ENCODE peak calls at places on chromosome 16, in six cellular contexts. Q, E, Y, T, S and N are unnamed samples.
A peak's percentile ranks its signal among the peaks of the same experiment; 100 is the strongest.

GRCh38 chr16:23509441-23509754 is 896 bp downstream of the GGA2 start:
- DNase-seq in E (no peak), T (no peak), Y (no peak), Q (no peak), S (no peak), N (no peak)

GRCh38 chr16:57493767-57494166 is 7.5 kb upstream of the DOK4 start:
- DNase-seq in T (no peak), S (no peak), Y (no peak), E (no peak), Q (no peak), N (no peak)

GRCh38 chr16:85170066-85171003 is 58.1 kb upstream of the CIBAR2 start:
- DNase-seq in T (no peak), S (no peak), E (no peak), Y (no peak), Q (no peak), N (no peak)

GRCh38 chr16:69773255-69773947 is 11.3 kb downstream of the WWP2 start:
- DNase-seq in Y (no peak), S (no peak), Q (no peak), E (no peak), T (no peak), N (no peak)

GRCh38 chr16:30953511-30954124 is 3.9 kb upstream of the SETD1A start:
- DNase-seq in S (peak; percentile 86), T (peak; percentile 57), E (peak; percentile 81), Q (peak; percentile 71), Y (peak; percentile 88), N (no peak)

GRCh38 chr16:88376835-88377726 is 5.7 kb upstream of the ZNF469 start:
- DNase-seq in Q (no peak), S (peak; percentile 38), Y (no peak), E (no peak), T (no peak), N (no peak)

GRCh38 chr16:23847938-23848337 is 12.2 kb downstream of the PRKCB start:
- DNase-seq in Y (no peak), S (no peak), E (no peak), Q (no peak), T (peak; percentile 48), N (no peak)

GRCh38 chr16:52368899-52369298 is 178.0 kb downstream of the TOX3 start:
- DNase-seq in E (no peak), Y (no peak), S (no peak), Q (no peak), T (no peak), N (no peak)

GRCh38 chr16:66224186-66224585 is 142.3 kb upstream of the CDH5 start:
- DNase-seq in Q (no peak), S (no peak), Y (no peak), T (no peak), E (no peak), N (no peak)

GRCh38 chr16:66220766-66221165 is 145.7 kb upstream of the CDH5 start:
- DNase-seq in T (no peak), S (no peak), E (no peak), Q (no peak), Y (no peak), N (no peak)

GRCh38 chr16:66224636-66225035 is 141.9 kb upstream of the CDH5 start:
- DNase-seq in T (no peak), E (no peak), Q (no peak), Y (no peak), S (no peak), N (no peak)

GRCh38 chr16:66223176-66223780 is 143.2 kb upstream of the CDH5 start:
- DNase-seq in Q (peak; percentile 68), E (no peak), S (no peak), T (no peak), Y (no peak), N (no peak)

DNA sequence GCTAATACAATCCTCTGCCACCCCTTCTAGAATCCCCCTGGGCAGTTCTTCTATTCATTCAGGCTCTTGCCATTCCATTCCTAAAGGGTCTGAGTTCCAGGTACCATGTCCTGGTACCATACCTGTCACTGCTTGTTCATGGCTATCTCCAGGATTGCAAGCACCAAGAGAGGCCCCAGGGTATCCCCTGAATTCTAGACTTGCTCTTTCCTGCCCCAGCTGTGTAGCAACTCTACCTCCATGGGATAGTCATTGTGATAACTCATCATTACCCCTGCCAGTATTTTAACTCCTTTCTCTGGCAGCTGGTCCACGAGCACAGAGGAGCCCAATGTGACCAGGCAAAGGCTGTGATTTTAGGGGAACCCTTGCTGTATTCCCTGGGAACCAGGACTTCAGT is 143.7 kb upstream of the CDH5 start:
- DNase-seq in T (no peak), S (no peak), Q (no peak), Y (no peak), E (no peak), N (no peak)
- TF ChIP-seq BHLHE40 in T (no peak), S (no peak), Q (no peak), Y (no peak), E (no peak), N (no peak)

GRCh38 chr16:25066426-25066746 is 45.2 kb upstream of the LCMT1 start:
- DNase-seq in E (no peak), T (no peak), S (no peak), Y (no peak), Q (no peak), N (no peak)

GRCh38 chr16:25063865-25064264 is 47.7 kb upstream of the LCMT1 start:
- DNase-seq in Q (peak; percentile 74), T (peak; percentile 40), Y (peak; percentile 76), S (no peak), E (no peak), N (no peak)

GRCh38 chr16:25066747-25067631 is 44.6 kb upstream of the LCMT1 start:
- DNase-seq in E (peak; percentile 93), T (peak; percentile 95), Y (peak; percentile 44), Q (peak; percentile 61), S (peak; percentile 75), N (no peak)

GRCh38 chr16:25064967-25065366 is 46.6 kb upstream of the LCMT1 start:
- DNase-seq in T (no peak), Y (peak; percentile 65), Q (peak; percentile 9), E (no peak), S (no peak), N (no peak)

DNA sequence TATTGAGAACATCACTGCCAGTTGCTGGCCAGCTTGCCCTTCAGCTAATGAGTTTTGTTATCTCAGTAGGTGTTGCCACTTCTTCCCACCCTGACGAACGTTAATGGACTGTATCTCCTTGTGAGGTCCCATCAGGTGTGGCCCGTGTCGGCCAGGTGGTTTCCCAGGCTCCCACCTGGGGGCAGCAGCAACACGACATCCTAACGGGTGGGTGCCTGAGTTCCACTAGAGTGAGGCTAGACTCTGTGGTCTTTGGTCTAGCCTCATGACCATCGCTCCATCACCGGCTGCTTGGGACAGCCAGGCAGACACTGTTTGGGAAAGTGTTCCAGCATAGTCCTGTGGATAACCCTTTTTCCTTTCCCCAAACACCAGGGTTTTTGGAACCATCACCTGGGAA is 45.6 kb upstream of the LCMT1 start:
- DNase-seq in E (peak; percentile 15), S (no peak), Y (peak; percentile 15), T (no peak), Q (no peak), N (no peak)
- TF ChIP-seq BHLHE40 in E (no peak), S (no peak), Y (no peak), T (no peak), Q (no peak), N (no peak)

GRCh38 chr16:82652826-82653225 is 26.1 kb downstream of the CDH13 start:
- DNase-seq in Q (no peak), S (no peak), T (no peak), E (no peak), Y (no peak), N (no peak)

GRCh38 chr16:82651921-82652601 is 25.3 kb downstream of the CDH13 start:
- DNase-seq in S (no peak), Q (no peak), Y (no peak), E (no peak), T (no peak), N (peak; percentile 74)

GRCh38 chr16:82655315-82655714 is 28.5 kb downstream of the CDH13 start:
- DNase-seq in Y (no peak), T (no peak), S (no peak), Q (peak; percentile 94), E (no peak), N (peak; percentile 50)

GRCh38 chr16:82655720-82656500 is 29.1 kb downstream of the CDH13 start:
- DNase-seq in T (no peak), Y (no peak), Q (no peak), S (no peak), E (no peak), N (no peak)

DNA sequence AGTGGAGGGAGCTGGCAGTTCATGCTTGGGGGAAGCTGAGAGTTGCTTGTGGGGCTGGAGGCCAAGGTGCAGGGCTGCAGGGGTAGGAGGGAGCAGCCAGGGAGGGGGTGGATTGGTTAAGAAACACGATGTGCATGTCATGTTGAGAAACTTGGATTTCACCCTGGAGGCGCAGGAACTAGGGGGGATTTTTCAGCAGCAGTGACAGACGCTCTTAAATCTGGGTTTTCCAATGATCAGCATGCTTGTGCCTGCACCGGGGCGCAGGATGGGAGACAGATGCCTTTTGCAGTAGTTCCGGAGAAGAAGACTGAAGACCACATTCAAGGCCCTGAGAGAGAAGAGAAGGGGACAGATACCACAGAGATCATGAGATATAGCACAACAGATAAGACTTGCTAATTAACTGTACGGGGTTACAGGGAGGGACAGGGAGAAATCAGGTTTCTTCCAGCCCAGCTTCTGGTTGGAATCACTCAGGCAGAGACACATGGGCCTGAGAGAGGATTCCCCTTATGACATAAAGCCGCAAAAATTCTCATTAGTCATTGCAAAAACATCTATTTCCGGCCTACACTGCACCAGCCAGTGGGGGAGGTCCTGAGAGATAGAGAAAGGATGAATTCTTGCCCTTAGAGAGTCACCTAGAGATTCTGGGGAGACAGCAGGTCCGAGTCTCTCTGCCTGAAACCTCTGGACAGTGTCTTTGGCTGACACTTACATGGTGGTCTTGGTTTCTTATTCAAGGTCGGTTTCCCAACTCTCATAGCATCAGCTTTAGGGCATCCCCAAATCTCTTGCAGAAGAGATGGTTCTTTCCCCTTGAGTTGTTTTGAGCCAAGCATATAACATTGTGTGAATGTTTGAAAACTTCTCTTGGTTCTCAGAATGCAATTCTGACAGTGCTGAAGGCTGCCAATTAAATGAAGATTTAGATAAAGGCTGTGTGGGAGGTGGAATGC is 27.1 kb downstream of the CDH13 start:
- DNase-seq in S (peak; percentile 66), E (no peak), Y (peak; percentile 19), Q (peak; percentile 95), T (no peak), N (peak; percentile 90)
- TF ChIP-seq BHLHE40 in S (no peak), E (no peak), Y (no peak), Q (peak; percentile 52), T (no peak), N (no peak)

GRCh38 chr16:8847623-8848022 is 21.2 kb downstream of the CARHSP1 start:
- DNase-seq in S (no peak), E (no peak), Q (no peak), T (no peak), Y (no peak), N (no peak)

GRCh38 chr16:8848231-8848938 is 20.4 kb downstream of the CARHSP1 start:
- DNase-seq in S (no peak), Q (no peak), Y (no peak), T (no peak), E (no peak), N (no peak)

GRCh38 chr16:8848939-8849391 is 19.8 kb downstream of the CARHSP1 start:
- DNase-seq in T (no peak), E (no peak), Y (no peak), Q (peak; percentile 75), S (no peak), N (no peak)

GRCh38 chr16:8850279-8850885 is 18.4 kb downstream of the CARHSP1 start:
- DNase-seq in E (no peak), T (no peak), Y (peak; percentile 91), Q (peak; percentile 87), S (no peak), N (no peak)

DNA sequence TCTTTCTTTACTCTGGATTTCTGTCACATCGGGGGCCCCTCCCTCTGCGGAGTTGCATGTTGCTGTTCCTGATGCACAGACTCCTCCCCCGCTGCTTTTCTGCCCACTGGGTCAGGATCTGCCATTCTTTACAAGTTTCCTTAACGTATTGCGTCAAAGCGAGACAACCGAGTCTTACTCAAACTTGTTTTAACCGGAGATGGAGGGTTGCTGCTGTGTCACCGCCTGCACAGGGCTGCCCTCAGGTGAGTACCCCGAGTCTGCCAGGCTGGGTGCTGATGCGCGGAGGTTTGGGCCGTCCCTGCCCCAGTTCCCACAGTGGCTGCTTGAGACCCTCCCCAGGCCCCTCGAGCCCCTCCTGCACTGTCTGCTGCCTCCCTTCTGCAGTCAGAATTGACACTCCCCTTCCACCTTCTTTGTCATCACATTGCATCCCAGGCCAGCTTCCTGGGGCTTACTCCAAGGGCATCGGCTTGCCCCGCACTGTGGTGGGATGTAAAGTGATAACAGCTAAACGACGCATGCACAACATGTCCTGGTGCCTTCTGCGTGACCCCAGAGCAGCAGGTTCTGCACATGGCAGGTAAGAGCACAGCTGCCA is 19.3 kb downstream of the CARHSP1 start:
- DNase-seq in T (no peak), Y (no peak), S (no peak), E (no peak), Q (no peak), N (no peak)
- TF ChIP-seq BHLHE40 in T (no peak), Y (no peak), S (no peak), E (no peak), Q (no peak), N (no peak)